ENCODE peak calls at places on chromosomes 5 and 9, in eight cellular contexts. A is left colon; S is T-helper 1 cell; U is neural progenitor cell; I is A549; M is stimulated activated CD4-positive, alpha-beta T cell treated with anti-CD3 and anti-CD28 coated beads, Interleukin-1b, Interleukin-23, amount 100 ng/mL, for 1 hour; J is Kasumi-1; V is activated gamma-delta T cell treated with Interleukin-2 at 50 U/mL for 16 hours. L is an unnamed sample.

GRCh38 chr9:136996361-136997281 is at the start of gene CLIC3:
- DNase-seq in J (no peak), V (peak; percentile 74), A (peak; percentile 80), S (peak; percentile 43), I (peak; percentile 54), M (no peak), U (peak; percentile 50), L (peak; percentile 82)

GRCh38 chr5:111670826-111671492 is 86.0 kb downstream of the NREP start:
- DNase-seq in S (no peak), I (no peak), V (no peak), U (no peak), J (no peak), M (no peak), A (no peak), L (no peak)

GRCh38 chr5:131230406-131230805 is 33.4 kb upstream of the CDC42SE2 start:
- DNase-seq in A (no peak), J (peak; percentile 42), V (no peak), U (peak; percentile 70), S (no peak), M (no peak), I (no peak), L (no peak)

GRCh38 chr9:14349818-14350333 is 35.9 kb upstream of the NFIB start:
- DNase-seq in J (no peak), M (no peak), A (no peak), I (no peak), V (no peak), U (peak; percentile 31), S (no peak), L (no peak)

GRCh38 chr5:7015586-7016256 is 302.5 kb downstream of the TENT4A start:
- DNase-seq in U (peak; percentile 33), S (no peak), V (no peak), I (no peak), M (no peak), A (peak; percentile 4), J (no peak), L (no peak)

GRCh38 chr9:6757132-6757987 is at the start of gene KDM4C:
- DNase-seq in V (peak; percentile 91), S (peak; percentile 91), U (peak; percentile 99), I (peak; percentile 98), J (peak; percentile 74), A (peak; percentile 97), M (peak; percentile 83), L (peak; percentile 39)

GRCh38 chr5:38925154-38925925 is 79.5 kb downstream of the OSMR start:
- DNase-seq in M (no peak), A (no peak), I (no peak), S (no peak), J (no peak), V (no peak), U (no peak), L (no peak)

GRCh38 chr5:179762079-179762780 is 29.6 kb downstream of the MAML1 start:
- DNase-seq in S (no peak), I (no peak), A (peak; percentile 30), J (peak; percentile 76), V (peak; percentile 8), U (no peak), M (no peak), L (no peak)

GRCh38 chr9:82538634-82539033 is 524.3 kb downstream of the RASEF start:
- DNase-seq in J (no peak), V (no peak), A (no peak), S (no peak), M (no peak), U (no peak), I (no peak), L (no peak)

GRCh38 chr5:61342066-61342465 is 10.0 kb downstream of the ZSWIM6 start:
- DNase-seq in I (no peak), V (no peak), J (no peak), M (no peak), A (no peak), U (no peak), S (no peak), L (no peak)

GRCh38 chr5:154466671-154467070 is 11.4 kb downstream of the HAND1 start:
- DNase-seq in A (no peak), U (no peak), V (no peak), I (no peak), S (no peak), M (no peak), J (no peak), L (no peak)

GRCh38 chr9:3963266-3964019 is 336.4 kb downstream of the GLIS3 start:
- DNase-seq in U (no peak), I (peak; percentile 10), V (no peak), S (no peak), J (no peak), M (no peak), A (peak; percentile 7), L (no peak)

GRCh38 chr5:1541662-1542008 is 17.9 kb upstream of the LPCAT1 start:
- DNase-seq in U (no peak), M (no peak), I (no peak), A (no peak), J (no peak), S (no peak), V (no peak), L (no peak)

GRCh38 chr9:81557957-81558791 is 131.2 kb downstream of the TLE1 start:
- DNase-seq in U (no peak), J (no peak), A (no peak), M (no peak), S (no peak), V (no peak), I (no peak), L (no peak)

GRCh38 chr5:101424530-101425175 is 521.6 kb upstream of the ST8SIA4 start:
- DNase-seq in S (no peak), I (no peak), U (no peak), J (no peak), M (no peak), A (no peak), V (no peak), L (no peak)

GRCh38 chr5:69415584-69415958 is 655 bp downstream of the MARVELD2 start:
- DNase-seq in I (no peak), M (no peak), S (no peak), V (no peak), A (peak; percentile 51), U (peak; percentile 34), J (no peak), L (no peak)

GRCh38 chr5:110956280-110956912 is 115.1 kb upstream of the TSLP start:
- DNase-seq in U (no peak), J (no peak), A (no peak), M (no peak), V (no peak), S (no peak), I (no peak), L (no peak)

GRCh38 chr5:78799254-78800017 is 150.9 kb upstream of the LHFPL2 start:
- DNase-seq in A (no peak), M (no peak), I (no peak), V (no peak), J (no peak), S (no peak), U (no peak), L (no peak)

GRCh38 chr5:43019615-43020293 is 20.4 kb downstream of the ANXA2R start:
- DNase-seq in J (peak; percentile 94), M (peak; percentile 61), I (peak; percentile 51), A (peak; percentile 81), S (peak; percentile 80), V (peak; percentile 84), U (peak; percentile 89), L (no peak)

GRCh38 chr5:176153741-176154140 is 84.5 kb upstream of the SIMC1 start:
- DNase-seq in V (no peak), S (no peak), I (no peak), A (no peak), U (no peak), J (no peak), M (no peak), L (no peak)

GRCh38 chr9:74940600-74940999 is 12.1 kb downstream of the C9orf40 start:
- DNase-seq in M (no peak), A (peak; percentile 15), S (no peak), V (no peak), J (no peak), U (no peak), I (no peak), L (no peak)

GRCh38 chr9:133003671-133004090 is 25.2 kb downstream of the GFI1B start:
- DNase-seq in A (no peak), U (peak; percentile 63), I (no peak), J (no peak), V (no peak), M (no peak), S (no peak), L (no peak)

GRCh38 chr9:125851971-125852370 is 104.8 kb downstream of the PBX3 start:
- DNase-seq in M (no peak), J (no peak), I (no peak), A (no peak), S (no peak), V (no peak), U (no peak), L (no peak)

GRCh38 chr5:116810937-116811336 is 236.3 kb upstream of the SEMA6A start:
- DNase-seq in U (peak; percentile 53), A (no peak), S (no peak), J (no peak), M (no peak), I (no peak), V (no peak), L (no peak)

GRCh38 chr5:127870914-127871313 is 167.7 kb downstream of the CCDC192 start:
- DNase-seq in I (no peak), S (no peak), J (no peak), A (peak; percentile 57), U (peak; percentile 8), V (no peak), M (no peak), L (no peak)

GRCh38 chr9:33431420-33431819 is 16.0 kb downstream of the AQP3 start:
- DNase-seq in M (no peak), S (no peak), U (no peak), A (no peak), V (no peak), J (no peak), I (no peak), L (no peak)

GRCh38 chr5:55063220-55063863 is 39.1 kb upstream of the GZMA start:
- DNase-seq in U (no peak), V (no peak), A (no peak), S (no peak), J (no peak), M (no peak), I (no peak), L (no peak)

GRCh38 chr9:17799383-17799782 is 220.5 kb downstream of the SH3GL2 start:
- DNase-seq in V (no peak), M (no peak), J (no peak), U (no peak), I (no peak), S (no peak), A (no peak), L (no peak)

GRCh38 chr9:93086445-93087224 is 9.4 kb upstream of the CARD19 start:
- DNase-seq in I (no peak), J (no peak), U (peak; percentile 0), S (no peak), V (no peak), M (no peak), A (no peak), L (no peak)

GRCh38 chr5:57442080-57442839 is 40.4 kb downstream of the ACTBL2 start:
- DNase-seq in V (no peak), I (no peak), U (no peak), S (no peak), J (no peak), M (no peak), A (no peak), L (no peak)

GRCh38 chr5:61669531-61669930 is 337.5 kb downstream of the ZSWIM6 start:
- DNase-seq in A (no peak), M (no peak), U (no peak), I (no peak), S (no peak), J (no peak), V (no peak), L (no peak)

GRCh38 chr5:82808960-82809359 is 268.2 kb downstream of the TMEM167A start:
- DNase-seq in S (no peak), U (no peak), I (no peak), J (no peak), A (peak; percentile 10), M (no peak), V (no peak), L (no peak)